ENCODE peak calls at places on chromosome 22, in six cellular contexts. S is foreskin keratinocyte; F is A172; O is adipocyte; Z is activated CD4-positive, alpha-beta T cell treated with anti-CD3 and anti-CD28 coated beads for 48 hours; G is C1 segment of cervical spinal cord. L is an unnamed sample.
A peak's percentile ranks its signal among the peaks of the same experiment; 100 is the strongest.

GRCh38 chr22:49350441-49351121 is 477.1 kb downstream of the BRD1 start:
- DNase-seq in S (no peak), F (peak; percentile 15), O (no peak), Z (no peak), G (no peak), L (no peak)

GRCh38 chr22:50473855-50474671 is 772 bp downstream of the SBF1 start:
- DNase-seq in S (no peak), F (no peak), O (peak; percentile 76), Z (peak; percentile 64), G (peak; percentile 49), L (no peak)

GRCh38 chr22:46029574-46030200 is 52.7 kb upstream of the WNT7B start:
- DNase-seq in S (no peak), F (no peak), O (no peak), Z (no peak), G (no peak), L (no peak)

GRCh38 chr22:29813563-29813962 is 24.5 kb downstream of the ASCC2 start:
- DNase-seq in S (no peak), F (peak; percentile 26), O (no peak), Z (no peak), G (no peak), L (no peak)

GRCh38 chr22:50564289-50564688 is 1.6 kb upstream of the SYCE3 start:
- DNase-seq in S (no peak), F (no peak), O (no peak), Z (no peak), G (no peak), L (no peak)

GRCh38 chr22:25700996-25701815 is 40.8 kb upstream of the MYO18B start:
- DNase-seq in S (no peak), F (no peak), O (peak; percentile 69), Z (no peak), G (peak; percentile 15), L (no peak)

GRCh38 chr22:46965552-46966494 is 203.4 kb downstream of the TBC1D22A start:
- DNase-seq in S (no peak), F (no peak), O (peak; percentile 24), Z (no peak), G (peak; percentile 48), L (no peak)

GRCh38 chr22:49827307-49827852 is 293 bp downstream of the BRD1 start:
- DNase-seq in S (no peak), F (no peak), O (peak; percentile 70), Z (peak; percentile 28), G (no peak), L (no peak)

GRCh38 chr22:24985824-24986214 is 33.3 kb downstream of the KIAA1671 start:
- DNase-seq in S (peak; percentile 95), F (peak; percentile 82), O (no peak), Z (no peak), G (no peak), L (no peak)

GRCh38 chr22:25754527-25755202 is 12.7 kb downstream of the MYO18B start:
- DNase-seq in S (no peak), F (peak; percentile 91), O (no peak), Z (no peak), G (no peak), L (no peak)

GRCh38 chr22:50403701-50404101 is 60.6 kb downstream of the PPP6R2 start:
- DNase-seq in S (no peak), F (no peak), O (no peak), Z (no peak), G (peak; percentile 42), L (no peak)

GRCh38 chr22:44670220-44670983 is 31.6 kb upstream of the PRR5 start:
- DNase-seq in S (no peak), F (no peak), O (no peak), Z (no peak), G (peak; percentile 51), L (no peak)

GRCh38 chr22:42700901-42701300 is 19.8 kb downstream of the A4GALT start:
- DNase-seq in S (no peak), F (no peak), O (no peak), Z (no peak), G (no peak), L (no peak)

GRCh38 chr22:36368359-36368983 is 19.3 kb downstream of the MYH9 start:
- DNase-seq in S (no peak), F (peak; percentile 85), O (peak; percentile 74), Z (peak; percentile 61), G (no peak), L (no peak)

GRCh38 chr22:41367680-41368542 is 13.8 kb upstream of the TEF start:
- DNase-seq in S (no peak), F (no peak), O (peak; percentile 40), Z (no peak), G (no peak), L (no peak)

GRCh38 chr22:47564651-47565050 is 802.2 kb downstream of the TBC1D22A start:
- DNase-seq in S (no peak), F (no peak), O (no peak), Z (no peak), G (no peak), L (no peak)

GRCh38 chr22:27132896-27133500 is 475.6 kb downstream of the MIAT start:
- DNase-seq in S (no peak), F (no peak), O (no peak), Z (no peak), G (no peak), L (no peak)

GRCh38 chr22:40894417-40894816 is 32.5 kb upstream of the DNAJB7 start:
- DNase-seq in S (no peak), F (no peak), O (no peak), Z (no peak), G (no peak), L (no peak)

GRCh38 chr22:40397436-40397835 is 27.0 kb downstream of the SGSM3 start:
- DNase-seq in S (no peak), F (no peak), O (no peak), Z (no peak), G (no peak), L (no peak)

GRCh38 chr22:43753718-43754117 is 58.4 kb downstream of the EFCAB6 start:
- DNase-seq in S (no peak), F (no peak), O (peak; percentile 12), Z (no peak), G (no peak), L (no peak)

GRCh38 chr22:50727678-50728522 is 10.1 kb upstream of the ACR start:
- DNase-seq in S (no peak), F (no peak), O (no peak), Z (no peak), G (no peak), L (no peak)

GRCh38 chr22:20646906-20647305 is 127.0 kb upstream of the SERPIND1 start:
- DNase-seq in S (no peak), F (no peak), O (no peak), Z (no peak), G (no peak), L (no peak)

GRCh38 chr22:24060375-24060788 is 49.3 kb downstream of the CABIN1 start:
- DNase-seq in S (no peak), F (peak; percentile 56), O (peak; percentile 87), Z (no peak), G (no peak), L (no peak)

GRCh38 chr22:24768537-24769374 is 5.8 kb downstream of the PIWIL3 start:
- DNase-seq in S (no peak), F (peak; percentile 52), O (peak; percentile 85), Z (peak; percentile 67), G (no peak), L (peak; percentile 14)

GRCh38 chr22:50486561-50487289 is at the start of gene MIOX:
- DNase-seq in S (no peak), F (peak; percentile 37), O (no peak), Z (no peak), G (no peak), L (no peak)

GRCh38 chr22:29313126-29314071 is 2.1 kb downstream of the RASL10A start:
- DNase-seq in S (no peak), F (no peak), O (no peak), Z (peak; percentile 60), G (no peak), L (no peak)

GRCh38 chr22:17570851-17571631 is 7.7 kb downstream of the SLC25A18 start:
- DNase-seq in S (peak; percentile 36), F (no peak), O (peak; percentile 71), Z (no peak), G (peak; percentile 91), L (no peak)

GRCh38 chr22:23825246-23825905 is 13.4 kb downstream of the DERL3 start:
- DNase-seq in S (no peak), F (no peak), O (no peak), Z (no peak), G (no peak), L (no peak)

GRCh38 chr22:22030493-22031182 is 48.1 kb upstream of the TOP3B start:
- DNase-seq in S (no peak), F (no peak), O (no peak), Z (no peak), G (no peak), L (no peak)